ENCODE peak calls at places on chromosomes 4 and X, in six cellular contexts. L is hepatocyte, B is breast epithelium, C is mesenchymal stem cell, J is right lobe of liver, N is H1. Y is an unnamed sample.
A peak's percentile ranks its signal among the peaks of the same experiment; 100 is the strongest.

GRCh38 chr4:22462693-22463092 is 53.2 kb downstream of the ADGRA3 start:
- DNase-seq in L (no peak), N (no peak), B (no peak), C (no peak), J (no peak), Y (no peak)

GRCh38 chr4:20760053-20760452 is 59.8 kb downstream of the PACRGL start:
- DNase-seq in C (no peak), N (peak; percentile 45), L (peak; percentile 26), J (no peak), B (no peak), Y (no peak)

GRCh38 chr4:85807247-85807915 is 332.4 kb downstream of the ARHGAP24 start:
- DNase-seq in C (no peak), L (no peak), J (no peak), B (no peak), N (no peak), Y (no peak)

GRCh38 chr4:188086858-188087257 is 22.5 kb downstream of the TRIML2 start:
- DNase-seq in C (no peak), J (no peak), L (no peak), B (no peak), N (no peak), Y (no peak)

GRCh38 chr4:98890698-98891097 is 38.2 kb downstream of the EIF4E start:
- DNase-seq in B (no peak), L (no peak), N (no peak), C (no peak), J (no peak), Y (no peak)

GRCh38 chr4:150206981-150207380 is 128.7 kb downstream of the DCLK2 start:
- DNase-seq in N (no peak), L (no peak), J (no peak), B (no peak), C (no peak), Y (no peak)

GRCh38 chrX:57595381-57595811 is 3.6 kb downstream of the ZXDB start:
- DNase-seq in J (no peak), B (no peak), C (peak; percentile 46), L (no peak), N (no peak), Y (no peak)

GRCh38 chr4:66555301-66555700 is 885.0 kb upstream of the EPHA5 start:
- DNase-seq in C (peak; percentile 44), J (no peak), L (no peak), N (no peak), B (no peak), Y (no peak)

GRCh38 chr4:17414392-17414791 is 97.5 kb downstream of the QDPR start:
- DNase-seq in B (no peak), J (no peak), L (no peak), C (no peak), N (no peak), Y (no peak)

GRCh38 chr4:41844327-41844726 is 90.9 kb upstream of the TMEM33 start:
- DNase-seq in B (no peak), L (no peak), J (no peak), C (no peak), N (no peak), Y (no peak)

GRCh38 chr4:48021086-48021485 is 4.5 kb downstream of the NIPAL1 start:
- DNase-seq in C (no peak), J (no peak), N (no peak), B (no peak), L (no peak), Y (no peak)

GRCh38 chrX:68193786-68194185 is 239.5 kb downstream of the OPHN1 start:
- DNase-seq in N (no peak), B (no peak), C (no peak), J (no peak), L (no peak), Y (no peak)

GRCh38 chr4:147481577-147482109 is 746 bp downstream of the EDNRA start:
- DNase-seq in N (peak; percentile 61), B (no peak), C (peak; percentile 46), L (peak; percentile 25), J (no peak), Y (no peak)

GRCh38 chrX:119917877-119918276 is 22.2 kb downstream of the AKAP14 start:
- DNase-seq in C (no peak), B (no peak), J (no peak), L (no peak), N (no peak), Y (no peak)

GRCh38 chrX:16462912-16463311 is 187.0 kb upstream of the S100G start:
- DNase-seq in L (peak; percentile 32), C (peak; percentile 21), B (no peak), N (no peak), J (no peak), Y (no peak)

GRCh38 chrX:23982891-23983290 is 44.1 kb downstream of the KLHL15 start:
- DNase-seq in C (no peak), N (no peak), J (no peak), B (no peak), L (no peak), Y (no peak)

GRCh38 chrX:47581731-47582647 is at the start of gene TIMP1:
- DNase-seq in C (peak; percentile 95), L (peak; percentile 92), B (peak; percentile 84), J (peak; percentile 84), N (peak; percentile 70), Y (peak; percentile 60)

GRCh38 chr4:8547912-8548730 is 32.1 kb upstream of the GPR78 start:
- DNase-seq in J (no peak), B (no peak), C (no peak), L (no peak), N (no peak), Y (no peak)

GRCh38 chr4:24168658-24169057 is 278.8 kb upstream of the PPARGC1A start:
- DNase-seq in N (no peak), L (no peak), C (no peak), B (no peak), J (no peak), Y (no peak)

GRCh38 chr4:25815586-25815985 is 47.2 kb downstream of the SEL1L3 start:
- DNase-seq in N (no peak), L (no peak), J (no peak), C (no peak), B (no peak), Y (no peak)

GRCh38 chr4:25816591-25817058 is 46.2 kb downstream of the SEL1L3 start:
- DNase-seq in L (no peak), N (no peak), C (no peak), J (no peak), B (no peak), Y (no peak)

GRCh38 chr4:25814737-25815136 is 48.1 kb downstream of the SEL1L3 start:
- DNase-seq in C (no peak), B (no peak), N (no peak), L (no peak), J (no peak), Y (no peak)

GRCh38 chr4:25813705-25814104 is 49.1 kb downstream of the SEL1L3 start:
- DNase-seq in N (no peak), J (no peak), B (no peak), C (peak; percentile 46), L (no peak), Y (no peak)

DNA sequence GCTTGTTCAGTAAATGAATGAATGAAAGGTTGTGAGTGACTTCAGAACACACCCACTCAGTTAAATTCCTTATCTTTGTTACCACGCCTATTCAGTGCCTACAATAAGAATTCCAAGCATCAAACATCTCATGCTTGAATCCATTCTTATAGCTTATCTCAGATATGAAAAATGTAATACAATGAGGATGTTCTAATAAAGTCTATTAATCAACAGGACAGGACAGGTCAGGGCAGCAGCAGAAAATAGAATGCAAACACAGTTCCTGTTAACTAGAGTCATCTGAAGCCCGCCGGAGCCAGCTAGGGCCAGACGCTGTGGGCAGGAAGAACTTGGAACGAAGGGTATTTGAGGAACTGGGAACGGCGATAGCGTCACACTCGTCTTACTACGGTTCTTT is 48.5 kb downstream of the SEL1L3 start:
- DNase-seq in C (no peak), J (peak; percentile 56), N (no peak), L (no peak), B (no peak), Y (no peak)
- H3K27ac ChIP-seq in C (peak overlapping the region; percentile 81), J (no peak overlapping the region), N (no peak overlapping the region), L (no peak overlapping the region), B (peak overlapping the region; percentile 43), Y (no peak overlapping the region)

DNA sequence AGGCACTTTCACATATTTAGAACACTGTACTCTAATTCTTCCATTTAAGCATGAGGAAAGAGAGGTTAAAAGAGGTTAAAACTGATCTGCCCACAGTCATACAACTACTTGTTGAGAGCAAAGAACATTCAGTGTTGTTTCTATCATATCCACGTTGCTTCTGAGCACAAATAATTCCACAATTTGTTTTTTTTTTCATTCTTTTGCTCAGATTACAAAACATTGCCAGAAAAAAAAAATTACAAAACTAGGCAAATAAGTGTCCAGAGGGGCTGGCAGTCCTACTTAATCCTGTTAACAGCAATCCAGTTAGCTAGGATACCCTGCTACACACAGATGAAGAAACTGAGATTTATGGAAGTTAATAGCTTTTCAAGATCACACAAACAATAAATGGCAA is 6.3 kb upstream of the USP53 start:
- DNase-seq in N (no peak), B (no peak), L (no peak), J (no peak), C (no peak), Y (no peak)
- H3K27ac ChIP-seq in N (no peak overlapping the region), B (no peak overlapping the region), L (no peak overlapping the region), J (no peak overlapping the region), C (no peak overlapping the region), Y (peak overlapping the region; percentile 76)

DNA sequence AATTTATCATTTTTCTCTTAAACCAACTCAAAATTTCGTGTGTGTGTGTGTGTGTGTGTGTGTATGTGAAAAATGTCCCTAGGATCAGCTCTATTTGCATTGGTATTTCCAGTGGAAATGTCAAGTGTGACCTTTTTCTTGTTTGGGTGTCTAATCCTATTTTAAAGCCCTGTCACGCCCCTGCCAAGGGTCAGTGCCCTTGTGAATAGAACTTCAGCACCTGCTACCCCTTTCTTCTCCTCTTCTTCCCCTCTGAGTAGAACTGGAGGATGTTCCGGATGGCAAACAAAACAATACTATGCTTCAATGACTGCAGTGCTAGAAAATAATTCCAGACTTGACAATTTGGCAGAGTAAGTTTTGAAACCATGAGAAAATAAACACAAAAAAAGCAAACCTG is 67.3 kb downstream of the SPRY1 start:
- DNase-seq in N (no peak), J (no peak), B (no peak), L (no peak), C (no peak), Y (no peak)
- H3K27ac ChIP-seq in N (no peak overlapping the region), J (no peak overlapping the region), B (no peak overlapping the region), L (no peak overlapping the region), C (no peak overlapping the region), Y (no peak overlapping the region)

GRCh38 chrX:39605183-39605582 is 492.6 kb downstream of the BCOR start:
- DNase-seq in N (no peak), C (no peak), L (no peak), B (no peak), J (no peak), Y (no peak)

GRCh38 chrX:39609941-39610340 is 487.8 kb downstream of the BCOR start:
- DNase-seq in L (no peak), N (no peak), C (no peak), J (no peak), B (no peak), Y (no peak)

GRCh38 chrX:39603291-39603690 is 494.5 kb downstream of the BCOR start:
- DNase-seq in J (no peak), N (no peak), L (no peak), C (no peak), B (peak; percentile 49), Y (no peak)

GRCh38 chrX:39602226-39602625 is 495.5 kb downstream of the BCOR start:
- DNase-seq in J (no peak), C (no peak), B (no peak), L (no peak), N (no peak), Y (no peak)

DNA sequence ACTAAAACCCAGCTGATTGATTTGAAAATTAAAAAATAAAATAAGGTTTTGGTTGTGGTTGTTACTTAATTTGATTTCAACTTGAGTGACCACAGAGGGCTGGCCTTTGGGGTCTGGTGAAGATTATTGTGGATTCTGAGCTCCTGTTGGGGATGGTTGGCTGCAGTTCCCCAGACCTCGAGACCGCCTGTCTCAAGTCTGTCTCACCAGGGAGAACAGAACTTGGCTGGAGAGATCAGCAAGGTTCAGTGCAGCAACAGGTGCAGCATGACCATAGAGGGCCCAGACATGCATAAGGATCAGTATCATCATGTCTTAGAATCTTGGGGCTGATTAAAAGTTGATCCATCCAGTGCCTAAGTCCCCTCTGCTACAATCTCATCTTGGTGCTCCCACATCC is 491.9 kb downstream of the BCOR start:
- DNase-seq in L (no peak), C (no peak), B (no peak), N (no peak), J (no peak), Y (no peak)
- H3K27ac ChIP-seq in L (no peak overlapping the region), C (no peak overlapping the region), B (no peak overlapping the region), N (no peak overlapping the region), J (no peak overlapping the region), Y (no peak overlapping the region)